ENCODE peak calls at places on chromosomes 11 and 22, in four cellular contexts. X, W, Y and R are unnamed samples. For H3K36me3, the result is how much of the 10 kb centered on the place peaks cover.

GRCh38 chr22:46761539-46762237 is 762 bp upstream of the TBC1D22A start:
- DNase-seq in W (no peak), X (no peak), Y (no peak), R (no peak)

GRCh38 chr11:84788220-84788619 is 838.9 kb downstream of the DLG2 start:
- DNase-seq in Y (no peak), X (no peak), W (no peak), R (no peak)

GRCh38 chr22:42277988-42278776 is 7.7 kb upstream of the TCF20 start:
- DNase-seq in W (no peak), Y (no peak), X (peak), R (peak)

GRCh38 chr11:8863838-8864237 is 47.2 kb upstream of the AKIP1 start:
- DNase-seq in X (no peak), W (no peak), Y (no peak), R (no peak)

GRCh38 chr11:16002942-16003341 is 353.4 kb downstream of the SOX6 start:
- DNase-seq in W (no peak), X (no peak), Y (no peak), R (no peak)

GRCh38 chr11:114964676-114965214 is 286.4 kb downstream of the NXPE2 start:
- DNase-seq in X (no peak), Y (no peak), W (no peak), R (no peak)

GRCh38 chr11:43282607-43283440 is 29.0 kb upstream of the API5 start:
- DNase-seq in X (peak), W (no peak), Y (peak), R (peak)

GRCh38 chr11:65083134-65083833 is 556 bp downstream of the CDCA5 start:
- DNase-seq in Y (no peak), W (no peak), X (peak), R (peak)

GRCh38 chr11:70005107-70005818 is 72.9 kb upstream of the ANO1 start:
- DNase-seq in W (no peak), Y (no peak), X (no peak), R (no peak)

GRCh38 chr22:33101550-33101949 is 43.4 kb upstream of the SYN3 start:
- DNase-seq in X (peak), Y (no peak), W (no peak), R (no peak)

GRCh38 chr22:44383071-44383575 is 70.4 kb upstream of the SHISAL1 start:
- DNase-seq in W (no peak), X (no peak), Y (no peak), R (no peak)

GRCh38 chr11:119529063-119529845 is 106.3 kb upstream of the THY1 start:
- DNase-seq in X (no peak), W (no peak), Y (no peak), R (no peak)

GRCh38 chr11:122232985-122233384 is 117.0 kb upstream of the BLID start:
- DNase-seq in Y (no peak), X (no peak), W (no peak), R (no peak)

GRCh38 chr11:44809283-44809682 is 82.5 kb downstream of the TSPAN18 start:
- DNase-seq in W (no peak), X (no peak), Y (no peak), R (no peak)

GRCh38 chr11:119854521-119854920 is 125.5 kb upstream of the NECTIN1 start:
- DNase-seq in X (no peak), Y (no peak), W (no peak), R (no peak)

GRCh38 chr11:102007567-102008437 is 39.4 kb upstream of the CFAP300 start:
- DNase-seq in X (peak), W (no peak), Y (no peak), R (peak)

GRCh38 chr11:65663634-65664200 is 1.0 kb upstream of the RELA start:
- DNase-seq in W (no peak), Y (no peak), X (peak), R (peak)

DNA sequence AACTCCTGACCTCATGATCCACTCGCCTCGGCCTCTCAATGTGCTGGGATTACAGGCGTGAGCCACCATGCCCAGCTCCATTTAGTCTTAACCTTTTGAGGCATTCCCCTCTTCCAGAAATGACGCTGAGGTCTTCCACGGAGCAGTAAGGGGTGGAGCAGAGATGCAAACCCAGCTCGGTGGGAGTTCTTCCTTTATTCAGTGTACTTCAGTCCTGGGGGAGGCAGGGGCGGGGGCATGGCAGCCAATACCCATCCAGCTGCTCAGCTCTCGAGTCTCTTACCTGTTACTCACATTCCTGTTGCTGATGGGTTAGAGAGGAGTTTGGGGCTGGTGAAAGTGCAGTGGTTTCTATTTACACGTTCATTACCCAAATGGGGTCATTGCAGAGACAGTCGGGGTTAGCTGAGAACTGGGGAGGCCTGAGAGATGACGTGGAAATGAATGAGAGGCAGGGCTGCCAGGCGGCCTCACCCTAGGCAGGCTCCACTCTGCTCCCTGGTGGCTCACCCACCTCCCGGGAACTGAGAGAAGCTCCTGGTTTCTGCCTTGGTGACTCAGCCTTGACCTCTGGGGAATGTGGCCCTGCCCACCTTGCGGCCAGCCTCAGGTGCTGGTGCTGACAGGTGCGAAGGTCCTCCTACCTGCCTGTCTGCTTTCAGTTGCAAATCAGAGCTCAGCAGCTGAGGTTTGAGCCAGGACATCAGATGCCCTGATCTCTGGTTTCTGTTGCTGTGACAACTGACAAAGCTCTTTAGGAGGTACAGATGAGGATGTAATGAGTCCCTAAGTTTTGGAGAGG is 13.4 kb upstream of the ST14 start:
- DNase-seq in W (no peak), X (no peak), Y (no peak), R (peak)
- H3K36me3 ChIP-seq in W (under half), X (under half), Y (under half), R (under half)

DNA sequence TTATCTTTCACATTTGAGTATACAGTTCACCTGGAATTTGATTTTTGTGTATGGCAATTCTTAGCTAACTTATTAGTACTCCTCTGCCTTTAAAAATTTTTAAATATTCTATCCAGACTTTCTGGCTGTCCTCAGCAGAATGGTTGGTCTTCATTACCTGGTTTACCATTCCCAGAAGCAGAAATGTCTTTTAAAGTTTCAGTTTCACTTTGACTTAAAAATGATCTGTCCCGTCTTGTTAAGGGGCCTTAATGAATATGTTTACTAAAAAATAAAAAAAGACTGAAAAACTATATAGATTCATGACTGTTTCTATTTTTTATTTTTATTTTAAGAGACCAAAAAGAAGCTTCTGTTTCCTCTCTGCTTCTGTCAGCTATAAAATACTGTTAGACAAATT is 70.5 kb upstream of the TNRC6B start:
- DNase-seq in Y (no peak), W (no peak), X (no peak), R (no peak)
- H3K4me3 ChIP-seq in Y (peak), W (no peak), X (no peak), R (no peak)

GRCh38 chr11:5663511-5663910 is 21.4 kb downstream of the TRIM5 start:
- DNase-seq in W (no peak), X (no peak), Y (no peak), R (no peak)

GRCh38 chr11:5666396-5666780 is 18.5 kb downstream of the TRIM5 start:
- DNase-seq in X (no peak), Y (no peak), W (no peak), R (no peak)

GRCh38 chr11:5665746-5666395 is 19.0 kb downstream of the TRIM5 start:
- DNase-seq in W (no peak), X (no peak), Y (no peak), R (no peak)

GRCh38 chr11:5665051-5665450 is 19.8 kb downstream of the TRIM5 start:
- DNase-seq in X (no peak), Y (no peak), W (no peak), R (no peak)
- H3K36me3 ChIP-seq in X (under half), Y (under half), W (under half), R (under half)

GRCh38 chr11:6414874-6415328 is 4.0 kb downstream of the APBB1 start:
- DNase-seq in X (no peak), Y (no peak), W (no peak), R (no peak)

GRCh38 chr11:6418199-6418957 is 516 bp downstream of the APBB1 start:
- DNase-seq in X (no peak), W (no peak), Y (no peak), R (peak)

GRCh38 chr11:6410695-6411430 is 8.0 kb downstream of the APBB1 start:
- DNase-seq in W (no peak), X (no peak), Y (no peak), R (no peak)

GRCh38 chr11:6411594-6412031 is 7.3 kb downstream of the APBB1 start:
- DNase-seq in X (no peak), Y (no peak), W (no peak), R (no peak)

DNA sequence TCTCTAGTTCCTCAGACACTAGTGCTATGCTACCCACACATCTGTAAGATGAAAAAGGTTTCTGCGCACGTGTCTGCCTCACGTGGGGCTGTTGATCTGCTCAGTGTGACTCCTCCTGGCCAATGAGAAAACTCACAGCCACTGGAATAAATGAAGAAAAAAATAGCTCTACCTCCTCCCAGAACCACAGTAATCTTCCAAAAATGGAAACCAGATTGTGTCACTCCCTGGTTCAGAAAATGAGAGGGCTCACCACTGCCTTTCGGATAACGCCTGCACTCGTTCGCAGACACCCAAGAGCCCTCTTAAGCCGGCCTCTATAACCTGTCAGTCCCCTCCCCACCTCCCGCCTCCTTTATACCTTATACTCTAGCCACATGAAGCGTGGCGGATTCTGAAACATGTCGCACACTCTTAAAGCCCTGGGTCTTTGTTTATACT is 5.1 kb downstream of the APBB1 start:
- DNase-seq in Y (peak), W (no peak), X (no peak), R (no peak)
- H3K4me3 ChIP-seq in Y (no peak), W (no peak), X (no peak), R (no peak)

DNA sequence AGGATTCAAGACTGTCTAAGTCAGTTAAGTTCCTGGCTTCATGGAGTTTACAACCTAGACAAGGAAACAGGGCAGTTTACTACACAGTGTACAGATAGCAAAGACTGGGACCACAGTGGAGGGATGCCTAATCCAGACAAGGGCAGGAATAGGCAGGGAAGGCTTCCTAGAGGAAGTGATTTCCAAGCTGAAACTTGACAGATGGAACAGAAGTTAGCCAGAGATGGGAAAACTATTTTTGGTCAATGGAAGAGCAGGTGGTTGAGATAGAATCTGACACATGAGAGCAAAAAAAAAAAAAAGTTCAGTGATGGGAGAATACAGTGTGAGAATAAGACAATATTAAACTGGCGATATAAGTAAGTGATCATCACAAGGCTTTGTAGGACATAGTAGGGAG is 1.3 kb downstream of the COA4 start:
- DNase-seq in W (no peak), X (no peak), Y (no peak), R (no peak)
- H3K36me3 ChIP-seq in W (under half), X (under half), Y (under half), R (under half)

DNA sequence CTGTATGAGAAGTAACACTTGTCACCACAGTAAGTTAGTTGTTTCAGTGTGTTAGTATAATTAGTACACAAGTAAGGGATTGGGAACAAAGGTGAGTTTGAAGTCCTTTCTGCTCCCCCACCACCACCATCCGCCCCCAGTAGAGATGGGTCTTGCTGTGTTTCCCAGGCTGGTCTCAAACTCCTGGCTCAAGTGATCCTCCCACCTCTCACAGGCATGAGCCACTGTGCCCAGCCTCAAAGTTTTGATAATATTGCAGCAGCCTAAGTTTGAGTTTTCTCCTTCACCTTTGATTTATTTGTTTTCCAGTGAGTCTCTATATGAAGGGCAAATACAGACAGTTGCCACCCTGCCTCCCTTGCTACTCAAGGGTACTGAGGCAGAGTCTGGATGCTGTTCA is 23.7 kb upstream of the GRK2 start:
- DNase-seq in W (no peak), X (no peak), Y (no peak), R (no peak)
- H3K4me3 ChIP-seq in W (no peak), X (peak), Y (no peak), R (no peak)